ENCODE peak calls at places on chromosomes 7 and 10, in four cellular contexts. B is sigmoid colon, L is bronchial epithelial cell, I is heart left ventricle. V is an unnamed sample.
A peak's percentile ranks its signal among the peaks of the same experiment; 100 is the strongest.

GRCh38 chr7:127650842-127651555 is 995 bp upstream of the SND1 start:
- DNase-seq in B (peak; percentile 70), L (peak; percentile 39), I (no peak), V (no peak)

GRCh38 chr7:30353932-30354607 is 69.7 kb downstream of the ZNRF2 start:
- DNase-seq in B (no peak), L (no peak), I (no peak), V (no peak)

GRCh38 chr10:75404335-75405200 is 3.0 kb upstream of the ZNF503 start:
- DNase-seq in B (no peak), L (peak; percentile 51), I (peak; percentile 52), V (peak; percentile 38)

GRCh38 chr7:155998328-155998691 is 186.0 kb upstream of the SHH start:
- DNase-seq in B (no peak), L (peak; percentile 27), I (no peak), V (no peak)

GRCh38 chr10:75111906-75112703 is 649 bp downstream of the SAMD8 start:
- DNase-seq in B (peak; percentile 86), L (peak; percentile 37), I (peak; percentile 65), V (peak; percentile 57)

GRCh38 chr10:9294132-9294663 is 1239.7 kb downstream of the GATA3 start:
- DNase-seq in B (no peak), L (no peak), I (no peak), V (no peak)

GRCh38 chr7:127897704-127898454 is 133.4 kb downstream of the LRRC4 start:
- DNase-seq in B (no peak), L (peak; percentile 71), I (no peak), V (no peak)

GRCh38 chr7:55965805-55966421 is 1.5 kb downstream of the NIPSNAP2 start:
- DNase-seq in B (no peak), L (peak; percentile 89), I (peak; percentile 77), V (peak; percentile 61)

GRCh38 chr7:151715661-151716338 is 161.1 kb downstream of the PRKAG2 start:
- DNase-seq in B (no peak), L (no peak), I (no peak), V (no peak)

GRCh38 chr7:65239707-65240352 is 133.8 kb upstream of the ZNF92 start:
- DNase-seq in B (no peak), L (no peak), I (peak; percentile 35), V (peak; percentile 50)